ENCODE peak calls at places on chromosome 6, in nine cellular contexts. One of them, this sample, is unnamed.

GRCh38 chr6:64415936-64416335 is 780.3 kb downstream of the PHF3 start:
- DNase-seq in brain microvascular endothelial cell: no peak
- DNase-seq in pancreas: no peak
- DNase-seq in astrocyte: no peak
- DNase-seq in omental fat pad: no peak
- DNase-seq in bronchial epithelial cell: no peak
- DNase-seq in WTC11: no peak
- DNase-seq in WERI-Rb-1: no peak
- DNase-seq in OCI-LY7: no peak
- DNase-seq in this sample: no peak

GRCh38 chr6:32148722-32149576 is 2.8 kb downstream of the PRRT1 start:
- DNase-seq in brain microvascular endothelial cell: peak
- DNase-seq in pancreas: peak
- DNase-seq in astrocyte: peak
- DNase-seq in omental fat pad: peak
- DNase-seq in bronchial epithelial cell: peak
- DNase-seq in WTC11: peak
- DNase-seq in WERI-Rb-1: no peak
- DNase-seq in OCI-LY7: no peak
- DNase-seq in this sample: peak

GRCh38 chr6:12967686-12968085 is 251.1 kb downstream of the PHACTR1 start:
- DNase-seq in brain microvascular endothelial cell: no peak
- DNase-seq in pancreas: no peak
- DNase-seq in astrocyte: peak
- DNase-seq in omental fat pad: no peak
- DNase-seq in bronchial epithelial cell: no peak
- DNase-seq in WTC11: no peak
- DNase-seq in WERI-Rb-1: no peak
- DNase-seq in OCI-LY7: no peak
- DNase-seq in this sample: no peak

GRCh38 chr6:99619409-99619762 is 12.8 kb downstream of the PRDM13 start:
- DNase-seq in brain microvascular endothelial cell: no peak
- DNase-seq in pancreas: no peak
- DNase-seq in astrocyte: no peak
- DNase-seq in omental fat pad: no peak
- DNase-seq in bronchial epithelial cell: no peak
- DNase-seq in WTC11: no peak
- DNase-seq in WERI-Rb-1: no peak
- DNase-seq in OCI-LY7: no peak
- DNase-seq in this sample: no peak

GRCh38 chr6:40924832-40925231 is 114.2 kb downstream of the UNC5CL start:
- DNase-seq in brain microvascular endothelial cell: no peak
- DNase-seq in pancreas: no peak
- DNase-seq in astrocyte: no peak
- DNase-seq in omental fat pad: no peak
- DNase-seq in bronchial epithelial cell: no peak
- DNase-seq in WTC11: no peak
- DNase-seq in WERI-Rb-1: no peak
- DNase-seq in OCI-LY7: no peak
- DNase-seq in this sample: no peak

GRCh38 chr6:138406443-138406842 is 2.4 kb downstream of the HEBP2 start:
- DNase-seq in brain microvascular endothelial cell: no peak
- DNase-seq in pancreas: no peak
- DNase-seq in astrocyte: no peak
- DNase-seq in omental fat pad: no peak
- DNase-seq in bronchial epithelial cell: no peak
- DNase-seq in WTC11: no peak
- DNase-seq in WERI-Rb-1: no peak
- DNase-seq in OCI-LY7: peak
- DNase-seq in this sample: no peak

GRCh38 chr6:41093729-41094128 is 21.0 kb downstream of the NFYA start:
- DNase-seq in brain microvascular endothelial cell: peak
- DNase-seq in pancreas: no peak
- DNase-seq in astrocyte: no peak
- DNase-seq in omental fat pad: no peak
- DNase-seq in bronchial epithelial cell: no peak
- DNase-seq in WTC11: no peak
- DNase-seq in WERI-Rb-1: no peak
- DNase-seq in OCI-LY7: no peak
- DNase-seq in this sample: no peak

GRCh38 chr6:3209114-3210023 is 18.1 kb downstream of the TUBB2B start:
- DNase-seq in brain microvascular endothelial cell: peak
- DNase-seq in pancreas: no peak
- DNase-seq in astrocyte: peak
- DNase-seq in omental fat pad: no peak
- DNase-seq in bronchial epithelial cell: peak
- DNase-seq in WTC11: peak
- DNase-seq in WERI-Rb-1: peak
- DNase-seq in OCI-LY7: peak
- DNase-seq in this sample: peak

GRCh38 chr6:160173806-160174205 is 52.2 kb downstream of the SLC22A1 start:
- DNase-seq in brain microvascular endothelial cell: no peak
- DNase-seq in pancreas: no peak
- DNase-seq in astrocyte: no peak
- DNase-seq in omental fat pad: no peak
- DNase-seq in bronchial epithelial cell: no peak
- DNase-seq in WTC11: no peak
- DNase-seq in WERI-Rb-1: no peak
- DNase-seq in OCI-LY7: no peak
- DNase-seq in this sample: no peak

GRCh38 chr6:105431226-105431625 is 28.3 kb upstream of the PREP start:
- DNase-seq in brain microvascular endothelial cell: peak
- DNase-seq in pancreas: no peak
- DNase-seq in astrocyte: no peak
- DNase-seq in omental fat pad: no peak
- DNase-seq in bronchial epithelial cell: peak
- DNase-seq in WTC11: no peak
- DNase-seq in WERI-Rb-1: no peak
- DNase-seq in OCI-LY7: peak
- DNase-seq in this sample: no peak

GRCh38 chr6:159908535-159908934 is 17.7 kb downstream of the MAS1 start:
- DNase-seq in brain microvascular endothelial cell: no peak
- DNase-seq in pancreas: no peak
- DNase-seq in astrocyte: no peak
- DNase-seq in omental fat pad: no peak
- DNase-seq in bronchial epithelial cell: no peak
- DNase-seq in WTC11: no peak
- DNase-seq in WERI-Rb-1: no peak
- DNase-seq in OCI-LY7: no peak
- DNase-seq in this sample: no peak

GRCh38 chr6:169619650-169620049 is 82.2 kb downstream of the WDR27 start:
- DNase-seq in brain microvascular endothelial cell: peak
- DNase-seq in pancreas: no peak
- DNase-seq in astrocyte: peak
- DNase-seq in omental fat pad: no peak
- DNase-seq in bronchial epithelial cell: peak
- DNase-seq in WTC11: no peak
- DNase-seq in WERI-Rb-1: no peak
- DNase-seq in OCI-LY7: no peak
- DNase-seq in this sample: no peak

GRCh38 chr6:137832110-137832509 is 34.9 kb upstream of the TNFAIP3 start:
- DNase-seq in brain microvascular endothelial cell: peak
- DNase-seq in pancreas: no peak
- DNase-seq in astrocyte: peak
- DNase-seq in omental fat pad: no peak
- DNase-seq in bronchial epithelial cell: peak
- DNase-seq in WTC11: no peak
- DNase-seq in WERI-Rb-1: no peak
- DNase-seq in OCI-LY7: no peak
- DNase-seq in this sample: no peak

GRCh38 chr6:108559884-108560462 is 744 bp upstream of the FOXO3 start:
- DNase-seq in brain microvascular endothelial cell: peak
- DNase-seq in pancreas: peak
- DNase-seq in astrocyte: peak
- DNase-seq in omental fat pad: no peak
- DNase-seq in bronchial epithelial cell: peak
- DNase-seq in WTC11: peak
- DNase-seq in WERI-Rb-1: peak
- DNase-seq in OCI-LY7: peak
- DNase-seq in this sample: peak

GRCh38 chr6:139433647-139434419 is 59.4 kb upstream of the CITED2 start:
- DNase-seq in brain microvascular endothelial cell: no peak
- DNase-seq in pancreas: no peak
- DNase-seq in astrocyte: peak
- DNase-seq in omental fat pad: no peak
- DNase-seq in bronchial epithelial cell: peak
- DNase-seq in WTC11: no peak
- DNase-seq in WERI-Rb-1: no peak
- DNase-seq in OCI-LY7: no peak
- DNase-seq in this sample: peak

GRCh38 chr6:40543133-40543532 is 44.0 kb downstream of the LRFN2 start:
- DNase-seq in brain microvascular endothelial cell: no peak
- DNase-seq in pancreas: no peak
- DNase-seq in astrocyte: no peak
- DNase-seq in omental fat pad: no peak
- DNase-seq in bronchial epithelial cell: peak
- DNase-seq in WTC11: no peak
- DNase-seq in WERI-Rb-1: no peak
- DNase-seq in OCI-LY7: no peak
- DNase-seq in this sample: no peak

GRCh38 chr6:219641-220198 is 72.6 kb upstream of the DUSP22 start:
- DNase-seq in brain microvascular endothelial cell: peak
- DNase-seq in pancreas: no peak
- DNase-seq in astrocyte: peak
- DNase-seq in omental fat pad: no peak
- DNase-seq in bronchial epithelial cell: peak
- DNase-seq in WTC11: peak
- DNase-seq in WERI-Rb-1: no peak
- DNase-seq in OCI-LY7: peak
- DNase-seq in this sample: no peak

GRCh38 chr6:45830441-45831139 is 185.1 kb downstream of the CLIC5 start:
- DNase-seq in brain microvascular endothelial cell: no peak
- DNase-seq in pancreas: no peak
- DNase-seq in astrocyte: peak
- DNase-seq in omental fat pad: no peak
- DNase-seq in bronchial epithelial cell: peak
- DNase-seq in WTC11: no peak
- DNase-seq in WERI-Rb-1: no peak
- DNase-seq in OCI-LY7: peak
- DNase-seq in this sample: peak

GRCh38 chr6:131755597-131755996 is 44.8 kb upstream of the CTAGE9 start:
- DNase-seq in brain microvascular endothelial cell: peak
- DNase-seq in pancreas: no peak
- DNase-seq in astrocyte: peak
- DNase-seq in omental fat pad: no peak
- DNase-seq in bronchial epithelial cell: no peak
- DNase-seq in WTC11: no peak
- DNase-seq in WERI-Rb-1: no peak
- DNase-seq in OCI-LY7: no peak
- DNase-seq in this sample: no peak

GRCh38 chr6:143529095-143529494 is 17.6 kb upstream of the FUCA2 start:
- DNase-seq in brain microvascular endothelial cell: no peak
- DNase-seq in pancreas: no peak
- DNase-seq in astrocyte: no peak
- DNase-seq in omental fat pad: no peak
- DNase-seq in bronchial epithelial cell: no peak
- DNase-seq in WTC11: no peak
- DNase-seq in WERI-Rb-1: no peak
- DNase-seq in OCI-LY7: no peak
- DNase-seq in this sample: peak

GRCh38 chr6:134882426-134883038 is 67.4 kb downstream of the ALDH8A1 start:
- DNase-seq in brain microvascular endothelial cell: peak
- DNase-seq in pancreas: peak
- DNase-seq in astrocyte: peak
- DNase-seq in omental fat pad: peak
- DNase-seq in bronchial epithelial cell: peak
- DNase-seq in WTC11: peak
- DNase-seq in WERI-Rb-1: peak
- DNase-seq in OCI-LY7: peak
- DNase-seq in this sample: peak
- TF ChIP-seq CTCF in brain microvascular endothelial cell: peak
- TF ChIP-seq CTCF in pancreas: peak
- TF ChIP-seq CTCF in astrocyte: peak
- TF ChIP-seq CTCF in omental fat pad: peak
- TF ChIP-seq CTCF in bronchial epithelial cell: peak
- TF ChIP-seq CTCF in WTC11: peak
- TF ChIP-seq CTCF in WERI-Rb-1: peak
- TF ChIP-seq CTCF in OCI-LY7: peak
- TF ChIP-seq CTCF in this sample: peak

GRCh38 chr6:15375018-15375417 is 129.1 kb downstream of the JARID2 start:
- DNase-seq in brain microvascular endothelial cell: no peak
- DNase-seq in pancreas: no peak
- DNase-seq in astrocyte: no peak
- DNase-seq in omental fat pad: no peak
- DNase-seq in bronchial epithelial cell: no peak
- DNase-seq in WTC11: no peak
- DNase-seq in WERI-Rb-1: no peak
- DNase-seq in OCI-LY7: no peak
- DNase-seq in this sample: no peak
- TF ChIP-seq CTCF in brain microvascular endothelial cell: no peak
- TF ChIP-seq CTCF in pancreas: no peak
- TF ChIP-seq CTCF in astrocyte: no peak
- TF ChIP-seq CTCF in omental fat pad: no peak
- TF ChIP-seq CTCF in bronchial epithelial cell: no peak
- TF ChIP-seq CTCF in WTC11: no peak
- TF ChIP-seq CTCF in WERI-Rb-1: no peak
- TF ChIP-seq CTCF in OCI-LY7: no peak
- TF ChIP-seq CTCF in this sample: no peak

DNA sequence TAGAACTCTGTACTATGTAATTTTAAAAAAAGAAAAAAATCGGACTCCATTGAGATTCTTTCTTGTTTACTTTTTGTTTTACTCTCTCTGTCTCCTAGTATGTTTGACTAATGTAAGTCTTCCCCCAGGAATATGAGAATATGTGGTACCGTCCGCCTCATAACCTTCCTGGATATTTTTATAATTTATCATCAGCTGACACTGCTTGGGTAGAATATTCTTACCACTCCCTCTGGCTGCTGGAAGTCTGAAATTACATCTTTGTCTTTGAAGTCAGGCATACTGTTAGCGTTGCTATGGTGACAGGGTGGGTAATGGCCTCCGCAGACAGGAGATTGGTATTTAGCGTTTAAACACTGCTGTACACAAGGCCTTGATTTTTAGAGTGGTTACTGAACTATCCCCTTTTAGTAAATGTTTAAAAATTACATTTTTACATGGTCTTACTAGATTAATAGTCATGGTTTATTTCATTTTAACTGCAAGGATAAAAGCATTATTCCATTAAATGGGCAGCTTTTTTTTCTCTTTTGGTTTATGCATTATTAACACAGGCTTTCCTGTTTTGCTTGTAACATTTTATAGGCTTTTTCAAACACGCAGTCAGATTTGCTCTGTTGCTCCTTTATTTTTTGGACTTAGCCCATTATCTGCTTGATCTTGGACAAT is 176.4 kb downstream of the ARID1B start:
- DNase-seq in brain microvascular endothelial cell: peak
- DNase-seq in pancreas: no peak
- DNase-seq in astrocyte: peak
- DNase-seq in omental fat pad: no peak
- DNase-seq in bronchial epithelial cell: peak
- DNase-seq in WTC11: no peak
- DNase-seq in WERI-Rb-1: no peak
- DNase-seq in OCI-LY7: peak
- DNase-seq in this sample: peak
- TF ChIP-seq CTCF in brain microvascular endothelial cell: peak
- TF ChIP-seq CTCF in pancreas: no peak
- TF ChIP-seq CTCF in astrocyte: peak
- TF ChIP-seq CTCF in omental fat pad: no peak
- TF ChIP-seq CTCF in bronchial epithelial cell: peak
- TF ChIP-seq CTCF in WTC11: no peak
- TF ChIP-seq CTCF in WERI-Rb-1: no peak
- TF ChIP-seq CTCF in OCI-LY7: no peak
- TF ChIP-seq CTCF in this sample: no peak

GRCh38 chr6:23752414-23752813 is 373.6 kb upstream of the NRSN1 start:
- DNase-seq in brain microvascular endothelial cell: no peak
- DNase-seq in pancreas: no peak
- DNase-seq in astrocyte: no peak
- DNase-seq in omental fat pad: no peak
- DNase-seq in bronchial epithelial cell: no peak
- DNase-seq in WTC11: no peak
- DNase-seq in WERI-Rb-1: no peak
- DNase-seq in OCI-LY7: no peak
- DNase-seq in this sample: no peak

GRCh38 chr6:23754197-23754596 is 371.8 kb upstream of the NRSN1 start:
- DNase-seq in brain microvascular endothelial cell: no peak
- DNase-seq in pancreas: no peak
- DNase-seq in astrocyte: no peak
- DNase-seq in omental fat pad: no peak
- DNase-seq in bronchial epithelial cell: peak
- DNase-seq in WTC11: no peak
- DNase-seq in WERI-Rb-1: no peak
- DNase-seq in OCI-LY7: no peak
- DNase-seq in this sample: no peak
- TF ChIP-seq CTCF in brain microvascular endothelial cell: no peak
- TF ChIP-seq CTCF in pancreas: no peak
- TF ChIP-seq CTCF in astrocyte: no peak
- TF ChIP-seq CTCF in omental fat pad: no peak
- TF ChIP-seq CTCF in bronchial epithelial cell: peak
- TF ChIP-seq CTCF in WTC11: no peak
- TF ChIP-seq CTCF in WERI-Rb-1: no peak
- TF ChIP-seq CTCF in OCI-LY7: peak
- TF ChIP-seq CTCF in this sample: no peak

This sample was measured in activated CD8-positive, alpha-beta T cell treated with anti-CD3 and anti-CD28 coated beads for 36 hours.